ENCODE peak calls at places on chromosomes 1 and 21, in six cellular contexts. G is left cardiac atrium, E is neural crest cell, P is RWPE1, W is spleen, C is psoas muscle. B is an unnamed sample.

GRCh38 chr1:50060279-50060678 is 36.5 kb upstream of the AGBL4 start:
- DNase-seq in P (no peak), G (no peak), W (no peak), C (no peak), E (no peak), B (no peak)

GRCh38 chr1:166253076-166253779 is 86.4 kb upstream of the FAM78B start:
- DNase-seq in E (no peak), G (no peak), W (no peak), C (no peak), P (no peak), B (no peak)

GRCh38 chr1:41371630-41372599 is 10.7 kb downstream of the FOXO6 start:
- DNase-seq in G (no peak), E (peak), P (no peak), W (no peak), C (peak), B (no peak)

GRCh38 chr1:118325545-118326225 is 140.7 kb upstream of the SPAG17 start:
- DNase-seq in C (no peak), P (peak), E (no peak), W (no peak), G (no peak), B (no peak)

GRCh38 chr21:44496900-44497550 is 41.7 kb downstream of the LRRC3 start:
- DNase-seq in C (no peak), P (no peak), G (no peak), E (no peak), W (no peak), B (no peak)

GRCh38 chr21:43269461-43269860 is 100.7 kb downstream of the CRYAA start:
- DNase-seq in G (peak), C (peak), W (peak), E (no peak), P (no peak), B (peak)

GRCh38 chr1:40653851-40654537 is 11.5 kb downstream of the RIMS3 start:
- DNase-seq in W (peak), P (no peak), E (peak), C (no peak), G (no peak), B (no peak)

GRCh38 chr1:17507916-17508315 is 31.6 kb upstream of the ARHGEF10L start:
- DNase-seq in P (no peak), W (no peak), G (no peak), E (no peak), C (no peak), B (no peak)

GRCh38 chr1:76901158-76901767 is 34.0 kb downstream of the ST6GALNAC5 start:
- DNase-seq in E (peak), P (peak), C (no peak), G (no peak), W (no peak), B (no peak)